ENCODE peak calls at places on chromosome 4, in eight cellular contexts. One of them, this sample, is unnamed.

GRCh38 chr4:149498246-149498645 is 317.4 kb downstream of the IQCM start:
- DNase-seq in naive thymus-derived CD4-positive, alpha-beta T cell: no peak
- DNase-seq in choroid plexus epithelial cell: no peak
- DNase-seq in tibial artery: no peak
- DNase-seq in IMR-90: no peak
- DNase-seq in GM23338: no peak
- DNase-seq in HCT116: no peak
- DNase-seq in RWPE2: no peak
- DNase-seq in this sample: no peak

GRCh38 chr4:142452132-142452855 is 393.8 kb downstream of the INPP4B start:
- DNase-seq in tibial artery: no peak
- DNase-seq in naive thymus-derived CD4-positive, alpha-beta T cell: no peak
- DNase-seq in RWPE2: no peak
- DNase-seq in GM23338: no peak
- DNase-seq in choroid plexus epithelial cell: no peak
- DNase-seq in HCT116: no peak
- DNase-seq in IMR-90: peak; percentile 50
- DNase-seq in this sample: no peak

GRCh38 chr4:14920759-14921313 is 81.4 kb upstream of the CPEB2 start:
- DNase-seq in RWPE2: no peak
- DNase-seq in tibial artery: no peak
- DNase-seq in HCT116: no peak
- DNase-seq in GM23338: no peak
- DNase-seq in choroid plexus epithelial cell: no peak
- DNase-seq in IMR-90: no peak
- DNase-seq in naive thymus-derived CD4-positive, alpha-beta T cell: peak; percentile 37
- DNase-seq in this sample: no peak

GRCh38 chr4:95572304-95572991 is 23.7 kb upstream of the UNC5C start:
- DNase-seq in GM23338: peak; percentile 36
- DNase-seq in tibial artery: peak; percentile 64
- DNase-seq in RWPE2: peak; percentile 72
- DNase-seq in naive thymus-derived CD4-positive, alpha-beta T cell: no peak
- DNase-seq in HCT116: no peak
- DNase-seq in choroid plexus epithelial cell: peak; percentile 78
- DNase-seq in IMR-90: no peak
- DNase-seq in this sample: no peak

GRCh38 chr4:93791570-93792195 is 36.9 kb upstream of the ATOH1 start:
- DNase-seq in tibial artery: no peak
- DNase-seq in GM23338: peak; percentile 89
- DNase-seq in RWPE2: no peak
- DNase-seq in naive thymus-derived CD4-positive, alpha-beta T cell: no peak
- DNase-seq in IMR-90: peak; percentile 48
- DNase-seq in choroid plexus epithelial cell: peak; percentile 71
- DNase-seq in HCT116: peak; percentile 55
- DNase-seq in this sample: peak; percentile 58

GRCh38 chr4:153676984-153677383 is 7.1 kb upstream of the TLR2 start:
- DNase-seq in HCT116: peak; percentile 19
- DNase-seq in choroid plexus epithelial cell: peak; percentile 89
- DNase-seq in IMR-90: peak; percentile 63
- DNase-seq in tibial artery: no peak
- DNase-seq in RWPE2: no peak
- DNase-seq in GM23338: no peak
- DNase-seq in naive thymus-derived CD4-positive, alpha-beta T cell: no peak
- DNase-seq in this sample: no peak

GRCh38 chr4:47465008-47465407 is 1.5 kb upstream of the COMMD8 start:
- DNase-seq in naive thymus-derived CD4-positive, alpha-beta T cell: no peak
- DNase-seq in tibial artery: no peak
- DNase-seq in HCT116: no peak
- DNase-seq in RWPE2: no peak
- DNase-seq in choroid plexus epithelial cell: no peak
- DNase-seq in GM23338: no peak
- DNase-seq in IMR-90: no peak
- DNase-seq in this sample: peak; percentile 69

GRCh38 chr4:26839534-26839951 is 21.1 kb upstream of the STIM2 start:
- DNase-seq in IMR-90: peak; percentile 33
- DNase-seq in HCT116: no peak
- DNase-seq in GM23338: no peak
- DNase-seq in RWPE2: no peak
- DNase-seq in naive thymus-derived CD4-positive, alpha-beta T cell: no peak
- DNase-seq in choroid plexus epithelial cell: no peak
- DNase-seq in tibial artery: no peak
- DNase-seq in this sample: no peak

GRCh38 chr4:7201351-7202305 is 9.3 kb downstream of the SORCS2 start:
- DNase-seq in HCT116: no peak
- DNase-seq in RWPE2: no peak
- DNase-seq in choroid plexus epithelial cell: no peak
- DNase-seq in naive thymus-derived CD4-positive, alpha-beta T cell: no peak
- DNase-seq in tibial artery: peak; percentile 41
- DNase-seq in GM23338: no peak
- DNase-seq in IMR-90: no peak
- DNase-seq in this sample: no peak

GRCh38 chr4:184748251-184748652 is 14.4 kb upstream of the CENPU start:
- DNase-seq in HCT116: no peak
- DNase-seq in GM23338: peak; percentile 17
- DNase-seq in choroid plexus epithelial cell: no peak
- DNase-seq in tibial artery: no peak
- DNase-seq in IMR-90: no peak
- DNase-seq in RWPE2: no peak
- DNase-seq in naive thymus-derived CD4-positive, alpha-beta T cell: no peak
- DNase-seq in this sample: no peak

GRCh38 chr4:15002659-15003440 is 569 bp downstream of the CPEB2 start:
- DNase-seq in choroid plexus epithelial cell: peak; percentile 96
- DNase-seq in RWPE2: peak; percentile 72
- DNase-seq in GM23338: peak; percentile 60
- DNase-seq in naive thymus-derived CD4-positive, alpha-beta T cell: peak; percentile 83
- DNase-seq in IMR-90: peak; percentile 87
- DNase-seq in tibial artery: peak; percentile 90
- DNase-seq in HCT116: no peak
- DNase-seq in this sample: peak; percentile 92

GRCh38 chr4:76108467-76109181 is 34.1 kb downstream of the ART3 start:
- DNase-seq in HCT116: no peak
- DNase-seq in GM23338: peak; percentile 46
- DNase-seq in choroid plexus epithelial cell: peak; percentile 35
- DNase-seq in IMR-90: no peak
- DNase-seq in tibial artery: no peak
- DNase-seq in naive thymus-derived CD4-positive, alpha-beta T cell: no peak
- DNase-seq in RWPE2: no peak
- DNase-seq in this sample: peak; percentile 12

GRCh38 chr4:16126714-16127113 is 42.9 kb upstream of the PROM1 start:
- DNase-seq in naive thymus-derived CD4-positive, alpha-beta T cell: no peak
- DNase-seq in tibial artery: no peak
- DNase-seq in choroid plexus epithelial cell: no peak
- DNase-seq in RWPE2: no peak
- DNase-seq in IMR-90: no peak
- DNase-seq in HCT116: no peak
- DNase-seq in GM23338: no peak
- DNase-seq in this sample: no peak

GRCh38 chr4:98433608-98434198 is 172.5 kb downstream of the RAP1GDS1 start:
- DNase-seq in tibial artery: no peak
- DNase-seq in RWPE2: no peak
- DNase-seq in GM23338: no peak
- DNase-seq in naive thymus-derived CD4-positive, alpha-beta T cell: no peak
- DNase-seq in HCT116: no peak
- DNase-seq in IMR-90: no peak
- DNase-seq in choroid plexus epithelial cell: no peak
- DNase-seq in this sample: no peak

GRCh38 chr4:174834477-174834876 is 5.4 kb upstream of the GLRA3 start:
- DNase-seq in IMR-90: no peak
- DNase-seq in HCT116: no peak
- DNase-seq in GM23338: no peak
- DNase-seq in RWPE2: no peak
- DNase-seq in choroid plexus epithelial cell: no peak
- DNase-seq in naive thymus-derived CD4-positive, alpha-beta T cell: no peak
- DNase-seq in tibial artery: no peak
- DNase-seq in this sample: no peak
- H3K4me3 ChIP-seq in IMR-90: no peak overlapping the region
- H3K4me3 ChIP-seq in HCT116: no peak overlapping the region
- H3K4me3 ChIP-seq in GM23338: no peak overlapping the region
- H3K4me3 ChIP-seq in RWPE2: no peak overlapping the region
- H3K4me3 ChIP-seq in choroid plexus epithelial cell: no peak overlapping the region
- H3K4me3 ChIP-seq in naive thymus-derived CD4-positive, alpha-beta T cell: no peak overlapping the region
- H3K4me3 ChIP-seq in tibial artery: no peak overlapping the region
- H3K4me3 ChIP-seq in this sample: no peak overlapping the region

GRCh38 chr4:81467672-81467964 is 4.1 kb downstream of the RASGEF1B start:
- DNase-seq in HCT116: no peak
- DNase-seq in tibial artery: no peak
- DNase-seq in RWPE2: no peak
- DNase-seq in GM23338: no peak
- DNase-seq in choroid plexus epithelial cell: no peak
- DNase-seq in naive thymus-derived CD4-positive, alpha-beta T cell: no peak
- DNase-seq in IMR-90: no peak
- DNase-seq in this sample: no peak
- H3K4me3 ChIP-seq in HCT116: no peak overlapping the region
- H3K4me3 ChIP-seq in tibial artery: no peak overlapping the region
- H3K4me3 ChIP-seq in RWPE2: no peak overlapping the region
- H3K4me3 ChIP-seq in GM23338: no peak overlapping the region
- H3K4me3 ChIP-seq in choroid plexus epithelial cell: no peak overlapping the region
- H3K4me3 ChIP-seq in naive thymus-derived CD4-positive, alpha-beta T cell: no peak overlapping the region
- H3K4me3 ChIP-seq in IMR-90: no peak overlapping the region
- H3K4me3 ChIP-seq in this sample: no peak overlapping the region

DNA sequence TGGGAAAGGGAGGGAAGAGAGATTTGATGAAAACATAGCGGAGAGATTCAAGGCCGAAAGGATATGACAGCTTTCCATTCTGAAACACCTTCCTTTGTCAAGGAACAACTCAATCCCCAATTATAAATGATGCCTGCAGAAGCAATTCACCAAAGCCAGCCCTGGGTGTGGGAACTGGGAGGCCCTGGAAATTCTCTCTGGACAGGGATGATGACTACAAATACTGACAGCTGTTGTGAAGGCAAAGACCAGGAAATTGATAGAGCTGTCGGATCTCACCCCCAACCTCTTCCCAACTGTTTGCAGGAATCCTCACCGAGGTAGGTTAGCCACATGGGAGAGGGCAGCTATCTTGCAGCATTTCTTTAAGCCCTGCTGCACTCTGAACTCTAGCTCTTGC is 54.3 kb downstream of the CCDC149 start:
- DNase-seq in IMR-90: no peak
- DNase-seq in naive thymus-derived CD4-positive, alpha-beta T cell: no peak
- DNase-seq in GM23338: no peak
- DNase-seq in choroid plexus epithelial cell: no peak
- DNase-seq in RWPE2: no peak
- DNase-seq in HCT116: no peak
- DNase-seq in tibial artery: no peak
- DNase-seq in this sample: no peak
- H3K4me3 ChIP-seq in IMR-90: no peak overlapping the region
- H3K4me3 ChIP-seq in naive thymus-derived CD4-positive, alpha-beta T cell: no peak overlapping the region
- H3K4me3 ChIP-seq in GM23338: no peak overlapping the region
- H3K4me3 ChIP-seq in choroid plexus epithelial cell: no peak overlapping the region
- H3K4me3 ChIP-seq in RWPE2: no peak overlapping the region
- H3K4me3 ChIP-seq in HCT116: no peak overlapping the region
- H3K4me3 ChIP-seq in tibial artery: no peak overlapping the region
- H3K4me3 ChIP-seq in this sample: no peak overlapping the region

DNA sequence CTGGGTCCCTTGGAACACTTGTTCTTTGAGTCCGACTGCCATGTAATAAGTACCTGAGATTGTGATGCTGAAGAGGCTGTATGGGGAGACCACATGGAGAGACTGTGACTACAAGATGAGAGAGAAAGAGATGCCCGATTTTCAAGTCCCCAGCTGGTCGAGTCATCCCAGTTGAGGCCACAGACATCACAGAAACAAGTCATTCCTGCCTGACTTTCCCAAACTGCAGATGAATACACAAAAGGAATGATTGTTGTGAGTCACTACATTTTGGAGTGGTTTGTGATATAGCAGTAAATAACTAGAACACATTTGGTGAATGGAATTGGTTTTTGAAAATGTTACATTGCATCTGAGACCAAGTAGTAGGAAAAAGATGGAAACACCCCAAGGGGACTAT is 9.0 kb upstream of the YIPF7 start:
- DNase-seq in RWPE2: no peak
- DNase-seq in tibial artery: no peak
- DNase-seq in HCT116: no peak
- DNase-seq in GM23338: no peak
- DNase-seq in IMR-90: no peak
- DNase-seq in naive thymus-derived CD4-positive, alpha-beta T cell: no peak
- DNase-seq in choroid plexus epithelial cell: no peak
- DNase-seq in this sample: no peak
- H3K4me3 ChIP-seq in RWPE2: no peak overlapping the region
- H3K4me3 ChIP-seq in tibial artery: no peak overlapping the region
- H3K4me3 ChIP-seq in HCT116: no peak overlapping the region
- H3K4me3 ChIP-seq in GM23338: no peak overlapping the region
- H3K4me3 ChIP-seq in IMR-90: no peak overlapping the region
- H3K4me3 ChIP-seq in naive thymus-derived CD4-positive, alpha-beta T cell: no peak overlapping the region
- H3K4me3 ChIP-seq in choroid plexus epithelial cell: no peak overlapping the region
- H3K4me3 ChIP-seq in this sample: no peak overlapping the region

GRCh38 chr4:159159611-159160010 is 56.7 kb downstream of the RAPGEF2 start:
- DNase-seq in HCT116: no peak
- DNase-seq in IMR-90: no peak
- DNase-seq in RWPE2: no peak
- DNase-seq in tibial artery: no peak
- DNase-seq in GM23338: no peak
- DNase-seq in choroid plexus epithelial cell: no peak
- DNase-seq in naive thymus-derived CD4-positive, alpha-beta T cell: no peak
- DNase-seq in this sample: no peak
- H3K4me3 ChIP-seq in HCT116: no peak overlapping the region
- H3K4me3 ChIP-seq in IMR-90: no peak overlapping the region
- H3K4me3 ChIP-seq in RWPE2: no peak overlapping the region
- H3K4me3 ChIP-seq in tibial artery: no peak overlapping the region
- H3K4me3 ChIP-seq in GM23338: no peak overlapping the region
- H3K4me3 ChIP-seq in choroid plexus epithelial cell: no peak overlapping the region
- H3K4me3 ChIP-seq in naive thymus-derived CD4-positive, alpha-beta T cell: no peak overlapping the region
- H3K4me3 ChIP-seq in this sample: no peak overlapping the region

GRCh38 chr4:5052424-5052702 is 1.1 kb downstream of the STK32B start:
- DNase-seq in GM23338: no peak
- DNase-seq in HCT116: no peak
- DNase-seq in naive thymus-derived CD4-positive, alpha-beta T cell: no peak
- DNase-seq in choroid plexus epithelial cell: no peak
- DNase-seq in RWPE2: no peak
- DNase-seq in tibial artery: no peak
- DNase-seq in IMR-90: no peak
- DNase-seq in this sample: no peak
- H3K4me3 ChIP-seq in GM23338: peak overlapping the region; percentile 85
- H3K4me3 ChIP-seq in HCT116: no peak overlapping the region
- H3K4me3 ChIP-seq in naive thymus-derived CD4-positive, alpha-beta T cell: no peak overlapping the region
- H3K4me3 ChIP-seq in choroid plexus epithelial cell: no peak overlapping the region
- H3K4me3 ChIP-seq in RWPE2: no peak overlapping the region
- H3K4me3 ChIP-seq in tibial artery: peak overlapping the region; percentile 63
- H3K4me3 ChIP-seq in IMR-90: peak overlapping the region; percentile 53
- H3K4me3 ChIP-seq in this sample: no peak overlapping the region

This sample was measured in GM12865.